ENCODE peak calls at places on chromosomes 1 and 21, in eight cellular contexts. A is A172; R is Calu3; H is CD8-positive, alpha-beta memory T cell; P is KBM-7; Q is A549; X is H54; D is NCI-H1417 treated with DMSO at 0.1 percent for 48 hours. W is an unnamed sample.

GRCh38 chr1:54246097-54246721 is 46.2 kb downstream of the MRPL37 start:
- DNase-seq in A (no peak), R (no peak), H (no peak), P (no peak), Q (no peak), X (no peak), D (no peak), W (no peak)

GRCh38 chr1:21024918-21025317 is 151.8 kb downstream of the EIF4G3 start:
- DNase-seq in A (no peak), R (no peak), H (no peak), P (no peak), Q (no peak), X (no peak), D (no peak), W (peak; percentile 32)

GRCh38 chr21:42937960-42938580 is 12.6 kb upstream of the ERVH48-1 start:
- DNase-seq in A (no peak), R (no peak), H (no peak), P (no peak), Q (no peak), X (no peak), D (no peak), W (no peak)

GRCh38 chr1:55986003-55986402 is 593.4 kb downstream of the PLPP3 start:
- DNase-seq in A (no peak), R (no peak), H (no peak), P (no peak), Q (no peak), X (no peak), D (no peak), W (no peak)

GRCh38 chr1:2173546-2174347 is 20.8 kb downstream of the FAAP20 start:
- DNase-seq in A (no peak), R (no peak), H (no peak), P (no peak), Q (no peak), X (no peak), D (no peak), W (no peak)

GRCh38 chr1:35231287-35231686 is 37.2 kb upstream of the ZMYM4 start:
- DNase-seq in A (no peak), R (no peak), H (no peak), P (no peak), Q (no peak), X (no peak), D (no peak), W (no peak)

GRCh38 chr1:10271869-10272268 is 61.5 kb downstream of the KIF1B start:
- DNase-seq in A (no peak), R (no peak), H (no peak), P (no peak), Q (no peak), X (no peak), D (no peak), W (no peak)

GRCh38 chr1:222413436-222413835 is 134.5 kb downstream of the HHIPL2 start:
- DNase-seq in A (no peak), R (no peak), H (no peak), P (no peak), Q (no peak), X (no peak), D (no peak), W (peak; percentile 6)